ENCODE peak calls at places on chromosomes 3 and 15, in ten cellular contexts. One of them, this sample, is unnamed. For H3K36me3, the result is how much of the 10 kb centered on the place peaks cover.

GRCh38 chr3:37689645-37690356 is 171.9 kb upstream of the CTDSPL start:
- DNase-seq in OCI-LY7: no peak
- DNase-seq in tibial nerve: no peak
- DNase-seq in endodermal cell: no peak
- DNase-seq in hepatocyte: no peak
- DNase-seq in cardiac muscle cell: no peak
- DNase-seq in MM.1S: no peak
- DNase-seq in heart left ventricle: peak
- DNase-seq in gastrocnemius medialis: no peak
- DNase-seq in ovary: no peak
- DNase-seq in this sample: no peak

GRCh38 chr3:114899186-114899931 is 247.7 kb downstream of the ZBTB20 start:
- DNase-seq in heart left ventricle: no peak
- DNase-seq in OCI-LY7: no peak
- DNase-seq in endodermal cell: no peak
- DNase-seq in tibial nerve: no peak
- DNase-seq in ovary: no peak
- DNase-seq in gastrocnemius medialis: peak
- DNase-seq in MM.1S: peak
- DNase-seq in hepatocyte: peak
- DNase-seq in cardiac muscle cell: no peak
- DNase-seq in this sample: no peak

GRCh38 chr3:133367431-133367830 is 32.4 kb upstream of the BFSP2 start:
- DNase-seq in hepatocyte: no peak
- DNase-seq in tibial nerve: no peak
- DNase-seq in endodermal cell: peak
- DNase-seq in cardiac muscle cell: no peak
- DNase-seq in ovary: no peak
- DNase-seq in heart left ventricle: no peak
- DNase-seq in gastrocnemius medialis: no peak
- DNase-seq in OCI-LY7: no peak
- DNase-seq in MM.1S: no peak
- DNase-seq in this sample: no peak

GRCh38 chr3:149512073-149512782 is 37.7 kb downstream of the TM4SF4 start:
- DNase-seq in endodermal cell: peak
- DNase-seq in OCI-LY7: peak
- DNase-seq in ovary: peak
- DNase-seq in hepatocyte: peak
- DNase-seq in tibial nerve: peak
- DNase-seq in gastrocnemius medialis: peak
- DNase-seq in heart left ventricle: peak
- DNase-seq in MM.1S: peak
- DNase-seq in cardiac muscle cell: peak
- DNase-seq in this sample: peak

GRCh38 chr3:169053427-169053826 is 610.1 kb downstream of the MECOM start:
- DNase-seq in OCI-LY7: no peak
- DNase-seq in ovary: no peak
- DNase-seq in tibial nerve: no peak
- DNase-seq in hepatocyte: no peak
- DNase-seq in gastrocnemius medialis: no peak
- DNase-seq in heart left ventricle: no peak
- DNase-seq in cardiac muscle cell: no peak
- DNase-seq in MM.1S: no peak
- DNase-seq in endodermal cell: no peak
- DNase-seq in this sample: no peak

GRCh38 chr3:148238421-148238821 is 459.3 kb upstream of the AGTR1 start:
- DNase-seq in MM.1S: no peak
- DNase-seq in heart left ventricle: no peak
- DNase-seq in tibial nerve: no peak
- DNase-seq in OCI-LY7: no peak
- DNase-seq in ovary: no peak
- DNase-seq in cardiac muscle cell: no peak
- DNase-seq in hepatocyte: no peak
- DNase-seq in gastrocnemius medialis: no peak
- DNase-seq in endodermal cell: no peak
- DNase-seq in this sample: no peak

GRCh38 chr3:145013931-145014330 is 1042.3 kb downstream of the DIPK2A start:
- DNase-seq in OCI-LY7: no peak
- DNase-seq in MM.1S: no peak
- DNase-seq in hepatocyte: no peak
- DNase-seq in cardiac muscle cell: no peak
- DNase-seq in endodermal cell: no peak
- DNase-seq in ovary: no peak
- DNase-seq in heart left ventricle: no peak
- DNase-seq in gastrocnemius medialis: no peak
- DNase-seq in tibial nerve: no peak
- DNase-seq in this sample: no peak

GRCh38 chr3:137194301-137194700 is 236.5 kb downstream of the IL20RB start:
- DNase-seq in cardiac muscle cell: no peak
- DNase-seq in gastrocnemius medialis: no peak
- DNase-seq in heart left ventricle: no peak
- DNase-seq in ovary: no peak
- DNase-seq in tibial nerve: no peak
- DNase-seq in OCI-LY7: no peak
- DNase-seq in MM.1S: no peak
- DNase-seq in hepatocyte: no peak
- DNase-seq in endodermal cell: peak
- DNase-seq in this sample: no peak

GRCh38 chr3:11118181-11118682 is 36.1 kb upstream of the HRH1 start:
- DNase-seq in ovary: no peak
- DNase-seq in heart left ventricle: no peak
- DNase-seq in gastrocnemius medialis: no peak
- DNase-seq in hepatocyte: no peak
- DNase-seq in OCI-LY7: no peak
- DNase-seq in tibial nerve: no peak
- DNase-seq in MM.1S: no peak
- DNase-seq in endodermal cell: no peak
- DNase-seq in cardiac muscle cell: peak
- DNase-seq in this sample: no peak

GRCh38 chr15:51390239-51390931 is 48.9 kb downstream of the GLDN start:
- DNase-seq in heart left ventricle: no peak
- DNase-seq in tibial nerve: no peak
- DNase-seq in MM.1S: no peak
- DNase-seq in OCI-LY7: no peak
- DNase-seq in cardiac muscle cell: no peak
- DNase-seq in gastrocnemius medialis: no peak
- DNase-seq in hepatocyte: no peak
- DNase-seq in ovary: no peak
- DNase-seq in endodermal cell: no peak
- DNase-seq in this sample: no peak

GRCh38 chr3:123453675-123454074 is 4.8 kb upstream of the ADCY5 start:
- DNase-seq in MM.1S: no peak
- DNase-seq in cardiac muscle cell: no peak
- DNase-seq in gastrocnemius medialis: no peak
- DNase-seq in hepatocyte: no peak
- DNase-seq in heart left ventricle: no peak
- DNase-seq in ovary: no peak
- DNase-seq in tibial nerve: no peak
- DNase-seq in OCI-LY7: no peak
- DNase-seq in endodermal cell: no peak
- DNase-seq in this sample: no peak

GRCh38 chr3:140338916-140339315 is 338.9 kb upstream of the TRIM42 start:
- DNase-seq in gastrocnemius medialis: no peak
- DNase-seq in ovary: no peak
- DNase-seq in OCI-LY7: no peak
- DNase-seq in cardiac muscle cell: no peak
- DNase-seq in tibial nerve: no peak
- DNase-seq in MM.1S: no peak
- DNase-seq in endodermal cell: no peak
- DNase-seq in heart left ventricle: no peak
- DNase-seq in hepatocyte: no peak
- DNase-seq in this sample: no peak

GRCh38 chr15:77742127-77742526 is 109.4 kb upstream of the LINGO1 start:
- DNase-seq in hepatocyte: no peak
- DNase-seq in OCI-LY7: no peak
- DNase-seq in endodermal cell: no peak
- DNase-seq in tibial nerve: no peak
- DNase-seq in heart left ventricle: no peak
- DNase-seq in gastrocnemius medialis: no peak
- DNase-seq in ovary: no peak
- DNase-seq in cardiac muscle cell: no peak
- DNase-seq in MM.1S: no peak
- DNase-seq in this sample: no peak

GRCh38 chr15:42367041-42367440 is 7.7 kb downstream of the CAPN3 start:
- DNase-seq in hepatocyte: no peak
- DNase-seq in MM.1S: no peak
- DNase-seq in endodermal cell: no peak
- DNase-seq in ovary: no peak
- DNase-seq in gastrocnemius medialis: peak
- DNase-seq in OCI-LY7: no peak
- DNase-seq in heart left ventricle: no peak
- DNase-seq in tibial nerve: no peak
- DNase-seq in cardiac muscle cell: peak
- DNase-seq in this sample: no peak

GRCh38 chr3:157333551-157333991 is 103.1 kb upstream of the PTX3 start:
- DNase-seq in endodermal cell: no peak
- DNase-seq in heart left ventricle: no peak
- DNase-seq in ovary: no peak
- DNase-seq in cardiac muscle cell: peak
- DNase-seq in tibial nerve: no peak
- DNase-seq in MM.1S: no peak
- DNase-seq in OCI-LY7: no peak
- DNase-seq in gastrocnemius medialis: no peak
- DNase-seq in hepatocyte: no peak
- DNase-seq in this sample: no peak

DNA sequence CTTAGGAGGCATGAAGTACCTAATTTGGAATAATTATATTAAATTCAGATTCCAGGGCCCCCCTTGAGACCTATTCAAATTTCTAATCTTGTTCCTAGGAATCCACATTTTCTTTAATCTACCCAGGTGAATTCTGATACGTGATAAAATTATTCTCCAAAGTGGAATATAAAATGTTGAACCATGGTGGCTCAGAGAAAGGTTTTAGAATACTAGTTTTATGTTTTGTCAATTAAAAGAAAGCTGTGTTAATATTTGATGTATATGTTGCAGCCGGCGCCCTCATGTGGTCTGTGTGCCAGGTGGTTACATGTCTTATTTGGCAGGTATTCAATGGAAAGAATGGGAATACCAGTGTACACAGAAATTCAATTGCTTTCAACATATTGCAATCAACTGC is 321.8 kb downstream of the FEZF2 start:
- DNase-seq in OCI-LY7: peak
- DNase-seq in hepatocyte: peak
- DNase-seq in tibial nerve: no peak
- DNase-seq in cardiac muscle cell: peak
- DNase-seq in heart left ventricle: no peak
- DNase-seq in gastrocnemius medialis: no peak
- DNase-seq in endodermal cell: peak
- DNase-seq in ovary: no peak
- DNase-seq in MM.1S: no peak
- DNase-seq in this sample: no peak
- TF ChIP-seq CTCF in OCI-LY7: peak
- TF ChIP-seq CTCF in hepatocyte: peak
- TF ChIP-seq CTCF in tibial nerve: no peak
- TF ChIP-seq CTCF in cardiac muscle cell: peak
- TF ChIP-seq CTCF in heart left ventricle: peak
- TF ChIP-seq CTCF in gastrocnemius medialis: no peak
- TF ChIP-seq CTCF in endodermal cell: peak
- TF ChIP-seq CTCF in ovary: no peak
- TF ChIP-seq CTCF in MM.1S: peak
- TF ChIP-seq CTCF in this sample: no peak

GRCh38 chr3:47092090-47092489 is 71.8 kb downstream of the SETD2 start:
- DNase-seq in OCI-LY7: no peak
- DNase-seq in hepatocyte: no peak
- DNase-seq in cardiac muscle cell: no peak
- DNase-seq in MM.1S: no peak
- DNase-seq in tibial nerve: no peak
- DNase-seq in gastrocnemius medialis: no peak
- DNase-seq in ovary: no peak
- DNase-seq in endodermal cell: no peak
- DNase-seq in heart left ventricle: no peak
- DNase-seq in this sample: no peak
- H3K36me3 ChIP-seq in OCI-LY7: half or more
- H3K36me3 ChIP-seq in hepatocyte: under half
- H3K36me3 ChIP-seq in cardiac muscle cell: under half
- H3K36me3 ChIP-seq in MM.1S: under half
- H3K36me3 ChIP-seq in tibial nerve: under half
- H3K36me3 ChIP-seq in gastrocnemius medialis: under half
- H3K36me3 ChIP-seq in ovary: under half
- H3K36me3 ChIP-seq in endodermal cell: half or more
- H3K36me3 ChIP-seq in heart left ventricle: half or more
- H3K36me3 ChIP-seq in this sample: half or more

DNA sequence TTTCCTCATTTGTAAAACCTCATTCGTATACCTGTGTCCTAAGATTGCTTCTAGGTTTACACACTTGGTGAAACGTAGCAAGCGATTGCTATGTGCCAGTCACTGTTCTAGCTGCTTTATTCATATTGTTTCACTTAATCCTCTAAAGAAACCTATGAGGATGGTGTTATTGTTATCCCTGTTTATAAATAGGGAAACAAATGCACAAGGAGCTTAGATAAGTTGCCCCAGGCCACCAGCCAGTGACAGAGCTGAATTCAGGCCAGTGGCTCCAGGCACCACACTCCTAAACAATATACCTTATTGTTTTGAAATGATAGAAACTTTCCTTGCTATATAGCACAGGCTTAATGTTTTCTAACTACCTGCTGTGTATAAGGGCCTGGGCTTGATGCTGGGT is 44.0 kb downstream of the LPP start:
- DNase-seq in endodermal cell: no peak
- DNase-seq in ovary: no peak
- DNase-seq in gastrocnemius medialis: no peak
- DNase-seq in OCI-LY7: no peak
- DNase-seq in cardiac muscle cell: no peak
- DNase-seq in hepatocyte: no peak
- DNase-seq in heart left ventricle: no peak
- DNase-seq in tibial nerve: no peak
- DNase-seq in MM.1S: no peak
- DNase-seq in this sample: no peak
- H3K27ac ChIP-seq in endodermal cell: no peak
- H3K27ac ChIP-seq in ovary: no peak
- H3K27ac ChIP-seq in gastrocnemius medialis: peak
- H3K27ac ChIP-seq in OCI-LY7: no peak
- H3K27ac ChIP-seq in cardiac muscle cell: peak
- H3K27ac ChIP-seq in hepatocyte: no peak
- H3K27ac ChIP-seq in heart left ventricle: peak
- H3K27ac ChIP-seq in tibial nerve: no peak
- H3K27ac ChIP-seq in MM.1S: no peak
- H3K27ac ChIP-seq in this sample: peak

DNA sequence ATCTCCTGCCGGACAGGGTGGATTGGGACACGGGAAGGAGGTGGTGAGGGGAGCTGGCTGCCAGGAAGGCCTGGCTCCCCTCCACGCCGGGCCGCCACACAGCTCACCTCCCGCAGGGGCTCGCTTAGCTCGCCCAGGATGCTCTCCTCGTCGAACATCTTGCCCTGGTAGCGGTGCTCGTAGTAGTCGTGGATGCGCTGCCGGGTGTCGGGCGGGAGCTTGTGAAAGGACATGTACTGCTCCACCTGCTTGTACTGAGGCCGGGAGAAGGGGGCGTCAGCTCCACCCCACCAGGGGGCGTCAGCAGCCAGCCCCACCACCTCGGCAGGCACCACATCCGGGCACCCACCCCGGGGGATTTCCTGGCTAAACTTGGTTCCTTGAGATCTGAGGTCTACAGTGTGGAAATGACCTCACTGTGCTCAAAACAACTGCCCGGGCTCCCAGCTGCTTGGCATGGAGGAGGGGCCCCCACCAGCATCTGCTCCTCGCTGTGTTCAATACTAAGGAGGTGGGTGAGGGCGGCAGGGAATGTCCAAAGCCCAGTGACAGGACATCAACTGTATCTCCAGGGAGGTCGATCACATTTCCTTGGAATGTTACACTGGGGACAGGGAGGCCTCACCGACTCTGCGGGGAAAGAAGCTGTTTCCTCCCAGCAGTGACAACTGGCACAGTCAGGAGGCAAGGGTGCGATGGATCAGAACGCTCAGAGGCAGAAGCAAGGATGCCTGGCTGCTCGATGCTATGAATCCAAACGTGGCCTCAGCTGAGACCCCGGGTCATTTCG is 43.4 kb downstream of the HCN4 start:
- DNase-seq in gastrocnemius medialis: peak
- DNase-seq in hepatocyte: no peak
- DNase-seq in cardiac muscle cell: peak
- DNase-seq in MM.1S: peak
- DNase-seq in endodermal cell: peak
- DNase-seq in tibial nerve: no peak
- DNase-seq in OCI-LY7: peak
- DNase-seq in heart left ventricle: no peak
- DNase-seq in ovary: no peak
- DNase-seq in this sample: no peak
- TF ChIP-seq CTCF in gastrocnemius medialis: no peak
- TF ChIP-seq CTCF in hepatocyte: no peak
- TF ChIP-seq CTCF in cardiac muscle cell: peak
- TF ChIP-seq CTCF in MM.1S: peak
- TF ChIP-seq CTCF in endodermal cell: peak
- TF ChIP-seq CTCF in tibial nerve: no peak
- TF ChIP-seq CTCF in OCI-LY7: peak
- TF ChIP-seq CTCF in heart left ventricle: no peak
- TF ChIP-seq CTCF in ovary: no peak
- TF ChIP-seq CTCF in this sample: no peak

This sample was measured in psoas muscle.